ENCODE peak calls at places on chromosome 13, in eight cellular contexts. E is osteocyte, Z is epithelial cell of esophagus, F is heart left ventricle, N is fibroblast of the aortic adventitia, T is PC-9, U is breast epithelium, R is omental fat pad. S is an unnamed sample.

GRCh38 chr13:52195052-52195837 is 35.8 kb upstream of the NEK3 start:
- DNase-seq in F (peak), U (peak), T (no peak), Z (peak), E (no peak), R (peak), N (peak), S (no peak)

GRCh38 chr13:37642201-37642600 is 43.6 kb upstream of the POSTN start:
- DNase-seq in Z (no peak), T (no peak), N (no peak), R (no peak), F (no peak), U (no peak), E (no peak), S (no peak)

GRCh38 chr13:50617134-50617721 is 226.3 kb downstream of the DLEU7 start:
- DNase-seq in T (no peak), F (no peak), R (no peak), N (peak), Z (no peak), E (no peak), U (no peak), S (peak)

GRCh38 chr13:38430761-38431160 is 81.1 kb downstream of the UFM1 start:
- DNase-seq in Z (peak), U (no peak), F (no peak), E (no peak), T (no peak), R (no peak), N (no peak), S (no peak)

GRCh38 chr13:25738342-25738771 is 313.5 kb downstream of the SHISA2 start:
- DNase-seq in T (no peak), E (no peak), R (no peak), N (peak), Z (peak), F (no peak), U (no peak), S (peak)

GRCh38 chr13:31968473-31968872 is 63.1 kb upstream of the FRY start:
- DNase-seq in N (no peak), R (no peak), U (no peak), E (no peak), T (peak), Z (no peak), F (peak), S (no peak)

GRCh38 chr13:34765446-34766180 is 176.5 kb upstream of the NBEA start:
- DNase-seq in Z (no peak), R (no peak), U (no peak), F (no peak), N (no peak), E (no peak), T (no peak), S (no peak)

GRCh38 chr13:29849731-29850212 is 645 bp downstream of the UBL3 start:
- DNase-seq in R (peak), N (peak), Z (peak), T (peak), F (peak), E (no peak), U (peak), S (peak)

GRCh38 chr13:92716749-92717148 is 509.9 kb upstream of the GPC6 start:
- DNase-seq in E (no peak), U (no peak), N (peak), F (no peak), Z (peak), T (no peak), R (no peak), S (peak)

GRCh38 chr13:19587635-19588300 is 26.4 kb upstream of the TPTE2 start:
- DNase-seq in N (peak), F (no peak), E (no peak), R (no peak), T (no peak), U (no peak), Z (peak), S (peak)

DNA sequence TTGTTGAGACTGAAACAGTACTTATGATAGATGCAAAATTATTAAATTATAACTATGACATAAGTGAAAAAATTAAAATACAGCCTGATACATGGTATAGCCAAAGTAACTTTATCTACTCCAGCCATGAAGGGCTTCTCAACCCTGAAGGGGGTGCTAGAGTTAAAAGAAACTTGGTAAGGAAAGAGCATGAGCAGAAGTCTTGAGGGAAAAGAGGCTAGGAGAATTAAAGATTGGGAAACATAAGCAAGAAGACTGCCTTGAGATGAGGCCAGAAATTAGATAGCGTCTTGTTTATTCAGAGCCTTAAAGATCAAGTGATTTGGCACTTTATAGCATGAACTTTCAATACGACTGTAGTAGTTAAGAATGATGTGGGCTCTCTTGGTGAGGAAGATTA is 385.5 kb upstream of the PRR20A start:
- DNase-seq in F (no peak), Z (peak), R (no peak), N (no peak), T (no peak), U (no peak), E (no peak), S (peak)
- TF ChIP-seq CTCF in F (peak), Z (peak), R (no peak), N (no peak), T (no peak), U (no peak), E (no peak), S (no peak)

GRCh38 chr13:91346848-91347211 is 657 bp upstream of the MIR17HG start:
- DNase-seq in N (no peak), E (no peak), U (no peak), Z (peak), T (no peak), F (no peak), R (no peak), S (no peak)

GRCh38 chr13:91347212-91347995 is at the start of gene MIR17HG:
- DNase-seq in N (peak), U (peak), Z (peak), F (peak), R (peak), T (peak), E (peak), S (peak)

GRCh38 chr13:91348906-91349435 is 1.5 kb downstream of the MIR17HG start:
- DNase-seq in T (peak), F (peak), Z (peak), U (peak), N (peak), E (peak), R (peak), S (peak)

GRCh38 chr13:91349992-91350911 is 2.8 kb downstream of the MIR17HG start:
- DNase-seq in N (no peak), F (no peak), R (no peak), U (no peak), E (no peak), T (no peak), Z (no peak), S (no peak)

GRCh38 chr13:91347996-91348905 is 764 bp downstream of the MIR17HG start:
- DNase-seq in R (peak), T (peak), N (peak), Z (peak), F (peak), U (peak), E (peak), S (peak)
- TF ChIP-seq CTCF in R (no peak), T (no peak), N (no peak), Z (no peak), F (peak), U (no peak), E (peak), S (peak)

GRCh38 chr13:70729369-70729768 is 621.1 kb upstream of the KLHL1 start:
- DNase-seq in F (no peak), T (no peak), U (no peak), R (no peak), E (no peak), N (no peak), Z (no peak), S (no peak)

GRCh38 chr13:70723732-70724131 is 615.5 kb upstream of the KLHL1 start:
- DNase-seq in F (no peak), N (no peak), Z (peak), R (no peak), E (no peak), T (no peak), U (no peak), S (peak)
- TF ChIP-seq CTCF in F (no peak), N (no peak), Z (peak), R (no peak), E (peak), T (no peak), U (no peak), S (no peak)

DNA sequence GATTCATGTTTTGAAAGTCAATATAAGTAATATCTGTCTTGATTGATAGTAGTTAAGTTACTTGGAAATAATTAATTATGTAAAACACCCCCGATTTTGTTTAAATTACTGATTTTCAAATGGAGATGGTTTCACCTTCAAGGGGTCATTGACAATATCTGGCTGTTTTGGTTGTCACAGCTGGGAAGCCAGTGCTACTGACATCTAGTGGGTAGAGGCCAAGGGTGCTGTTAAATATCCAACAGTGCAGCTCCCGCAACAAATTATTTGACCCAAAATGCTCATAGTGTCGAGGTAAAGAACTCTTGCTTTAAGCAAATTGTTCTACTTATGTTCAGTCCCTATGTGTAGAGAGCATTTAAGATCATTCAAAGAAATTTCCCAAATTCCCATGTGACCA is 50.6 kb upstream of the PCDH20 start:
- DNase-seq in U (no peak), E (no peak), F (no peak), T (no peak), N (no peak), Z (no peak), R (no peak), S (peak)
- TF ChIP-seq CTCF in U (no peak), E (no peak), F (peak), T (no peak), N (no peak), Z (peak), R (no peak), S (no peak)